ENCODE peak calls at places on chromosome 7, in four cellular contexts. S is K562, V is H1, D is GM12878. J is an unnamed sample.

GRCh38 chr7:17058568-17058967 is 176.8 kb upstream of the AGR3 start:
- DNase-seq in S (no peak), V (no peak), D (no peak), J (no peak)

GRCh38 chr7:33070277-33070676 is 7.7 kb upstream of the NT5C3A start:
- DNase-seq in S (no peak), V (no peak), D (no peak), J (no peak)

GRCh38 chr7:7705316-7705715 is 13.1 kb downstream of the RPA3 start:
- DNase-seq in S (no peak), V (no peak), D (no peak), J (no peak)

GRCh38 chr7:69967152-69967591 is 368.9 kb downstream of the AUTS2 start:
- DNase-seq in S (no peak), V (no peak), D (no peak), J (peak; percentile 42)

GRCh38 chr7:11727864-11728263 is 104.1 kb downstream of the THSD7A start:
- DNase-seq in S (no peak), V (no peak), D (no peak), J (no peak)

GRCh38 chr7:109844362-109844761 is 1246.6 kb upstream of the LRRN3 start:
- DNase-seq in S (no peak), V (no peak), D (no peak), J (peak; percentile 32)

GRCh38 chr7:91634485-91635177 is 245.9 kb downstream of the MTERF1 start:
- DNase-seq in S (no peak), V (no peak), D (no peak), J (no peak)

GRCh38 chr7:158819571-158820203 is 9.6 kb downstream of the ESYT2 start:
- DNase-seq in S (peak; percentile 78), V (no peak), D (no peak), J (no peak)

GRCh38 chr7:3042861-3043489 is 692 bp downstream of the CARD11 start:
- DNase-seq in S (peak; percentile 59), V (peak; percentile 63), D (no peak), J (no peak)

GRCh38 chr7:93194368-93194767 is 31.9 kb downstream of the HEPACAM2 start:
- DNase-seq in S (no peak), V (no peak), D (no peak), J (no peak)

GRCh38 chr7:127189885-127190284 is 62.9 kb downstream of the GRM8 start:
- DNase-seq in S (no peak), V (no peak), D (no peak), J (peak; percentile 27)

GRCh38 chr7:6650521-6651011 is 13.4 kb downstream of the ZNF316 start:
- DNase-seq in S (no peak), V (no peak), D (no peak), J (peak; percentile 36)

GRCh38 chr7:27908534-27909165 is 168.7 kb downstream of the TAX1BP1 start:
- DNase-seq in S (no peak), V (no peak), D (no peak), J (no peak)

GRCh38 chr7:44530990-44531389 is 10.1 kb downstream of the NPC1L1 start:
- DNase-seq in S (no peak), V (no peak), D (no peak), J (no peak)

GRCh38 chr7:44310221-44310848 is 15.1 kb downstream of the CAMK2B start:
- DNase-seq in S (no peak), V (no peak), D (no peak), J (no peak)

GRCh38 chr7:46515844-46516590 is 594.9 kb upstream of the IGFBP3 start:
- DNase-seq in S (no peak), V (no peak), D (no peak), J (no peak)

GRCh38 chr7:87212478-87212877 is 7.1 kb downstream of the TMEM243 start:
- DNase-seq in S (no peak), V (no peak), D (no peak), J (no peak)

GRCh38 chr7:149006345-149006725 is 22.0 kb downstream of the PDIA4 start:
- DNase-seq in S (no peak), V (no peak), D (no peak), J (no peak)

GRCh38 chr7:64978497-64979203 is 12.2 kb downstream of the ZNF117 start:
- DNase-seq in S (no peak), V (no peak), D (no peak), J (no peak)

GRCh38 chr7:50792342-50793114 is 9.8 kb upstream of the GRB10 start:
- DNase-seq in S (peak; percentile 81), V (no peak), D (no peak), J (peak; percentile 58)

GRCh38 chr7:36775061-36775631 is 50.9 kb upstream of the AOAH start:
- DNase-seq in S (no peak), V (no peak), D (no peak), J (no peak)

GRCh38 chr7:107581387-107582013 is 1.5 kb downstream of the BCAP29 start:
- DNase-seq in S (peak; percentile 26), V (no peak), D (no peak), J (no peak)

GRCh38 chr7:18626717-18627116 is 131.2 kb downstream of the HDAC9 start:
- DNase-seq in S (no peak), V (no peak), D (no peak), J (no peak)

GRCh38 chr7:104156842-104157277 is 51.0 kb downstream of the ORC5 start:
- DNase-seq in S (peak; percentile 58), V (no peak), D (no peak), J (peak; percentile 24)

GRCh38 chr7:74233655-74234280 is 20.4 kb downstream of the RFC2 start:
- DNase-seq in S (peak; percentile 50), V (no peak), D (no peak), J (no peak)

GRCh38 chr7:26918241-26918640 is 53.9 kb upstream of the SKAP2 start:
- DNase-seq in S (no peak), V (no peak), D (no peak), J (no peak)

GRCh38 chr7:24948739-24949138 is 31.2 kb downstream of the OSBPL3 start:
- DNase-seq in S (no peak), V (no peak), D (no peak), J (no peak)

GRCh38 chr7:10874666-10875065 is 99.0 kb upstream of the PHF14 start:
- DNase-seq in S (no peak), V (no peak), D (no peak), J (no peak)

GRCh38 chr7:28661826-28662225 is 249.5 kb downstream of the CREB5 start:
- DNase-seq in S (no peak), V (no peak), D (no peak), J (no peak)

GRCh38 chr7:72405389-72405788 is 6.7 kb downstream of the CALN1 start:
- DNase-seq in S (peak; percentile 52), V (no peak), D (no peak), J (no peak)

GRCh38 chr7:151122794-151123484 is 36.7 kb downstream of the AGAP3 start:
- DNase-seq in S (no peak), V (no peak), D (no peak), J (no peak)

DNA sequence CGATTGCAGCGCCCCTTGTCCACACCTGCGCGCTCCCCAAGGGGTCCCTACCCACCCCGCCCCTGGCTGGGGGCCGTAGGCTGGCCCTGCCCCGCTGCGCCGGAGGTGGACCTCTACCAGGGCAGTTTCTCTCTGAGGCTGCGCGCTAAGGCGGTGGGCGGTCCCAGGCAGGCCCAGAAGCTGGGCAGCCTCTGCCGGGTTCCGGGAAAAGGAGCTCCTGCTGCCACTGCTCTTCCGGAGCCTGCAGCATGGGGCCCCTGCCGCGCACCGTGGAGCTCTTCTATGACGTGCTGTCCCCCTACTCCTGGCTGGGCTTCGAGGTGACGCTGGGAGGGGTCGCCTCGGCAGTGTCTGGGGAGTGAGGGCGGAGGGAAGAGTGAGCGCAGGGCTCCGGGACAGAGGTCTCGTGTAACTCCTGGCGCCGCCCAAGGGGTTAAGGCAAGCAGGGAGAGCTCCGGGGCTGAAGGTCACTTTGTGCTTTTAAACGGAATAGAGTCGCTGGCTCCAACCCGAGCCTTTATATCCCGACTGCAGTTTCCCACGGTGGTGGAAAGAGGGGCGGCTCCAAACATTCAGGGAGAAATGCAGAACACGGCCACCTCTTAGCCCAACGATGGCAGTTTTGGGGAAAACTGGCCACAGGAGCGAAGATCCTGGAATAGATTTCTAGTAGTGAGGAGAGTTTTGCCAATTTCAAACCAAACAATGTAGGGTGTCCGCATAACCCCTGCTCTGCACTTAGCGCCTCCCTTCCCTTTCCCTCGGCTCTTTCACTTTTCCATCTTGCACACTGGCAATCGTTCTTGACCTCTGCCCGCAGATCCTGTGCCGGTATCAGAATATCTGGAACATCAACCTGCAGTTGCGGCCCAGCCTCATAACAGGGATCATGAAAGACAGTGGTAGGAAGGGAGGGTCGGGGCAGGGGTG is at the start of gene GSTK1:
- DNase-seq in S (peak; percentile 95), V (peak; percentile 87), D (peak; percentile 21), J (peak; percentile 94)
- TF ChIP-seq RFX5 in S (no peak), V (no peak), D (no peak), J (no peak)

DNA sequence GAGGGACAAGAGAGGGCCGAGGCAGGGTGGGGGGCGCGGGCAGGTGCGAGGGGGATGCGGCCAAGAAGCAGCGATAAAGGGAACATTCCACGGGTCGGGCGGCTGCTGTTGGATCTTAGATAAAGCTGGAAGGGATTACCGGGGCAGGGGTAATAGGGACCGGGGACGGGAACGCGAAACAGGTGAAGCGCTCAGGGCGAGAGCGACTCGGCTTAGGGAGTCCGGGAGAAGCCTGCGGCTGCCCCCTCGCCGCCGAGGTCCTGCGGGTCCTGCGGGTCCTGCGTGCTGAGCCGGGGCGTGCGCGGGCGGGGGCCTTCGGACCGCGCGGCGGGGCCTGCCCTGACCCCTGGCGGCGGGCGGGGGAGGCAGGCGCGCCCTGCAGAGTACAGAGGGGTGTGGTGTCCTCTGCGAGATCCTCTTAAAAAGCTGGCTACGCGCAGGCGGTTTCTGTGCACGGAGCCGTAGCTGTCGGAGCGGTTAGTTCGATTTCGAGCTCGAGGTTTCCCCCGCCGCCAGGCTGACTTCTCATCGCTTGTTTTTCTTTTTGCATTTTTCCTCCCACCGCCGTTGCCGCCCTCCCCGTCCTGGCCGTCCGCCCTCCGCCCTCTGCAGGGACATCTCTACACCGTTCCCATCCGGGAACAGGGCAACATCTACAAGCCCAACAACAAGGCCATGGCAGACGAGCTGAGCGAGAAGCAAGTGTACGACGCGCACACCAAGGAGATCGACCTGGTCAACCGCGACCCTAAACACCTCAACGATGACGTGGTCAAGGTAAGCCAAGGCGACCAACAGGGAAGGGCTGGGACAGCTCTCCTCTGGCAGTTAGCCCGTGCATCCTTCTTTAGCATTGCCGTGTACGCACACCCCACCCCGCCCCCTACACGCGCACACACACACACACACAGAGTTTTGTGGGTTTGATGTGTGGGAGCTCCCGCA is 1.3 kb downstream of the CAV1 start:
- DNase-seq in S (peak; percentile 88), V (peak; percentile 85), D (no peak), J (peak; percentile 90)
- TF ChIP-seq NRF1 in S (peak; percentile 74), V (no peak), D (no peak), J (peak; percentile 46)

GRCh38 chr7:98254516-98254915 is 2.5 kb upstream of the TECPR1 start:
- DNase-seq in S (no peak), V (no peak), D (no peak), J (no peak)
- TF ChIP-seq RFX5 in S (no peak), V (no peak), D (no peak), J (no peak)

DNA sequence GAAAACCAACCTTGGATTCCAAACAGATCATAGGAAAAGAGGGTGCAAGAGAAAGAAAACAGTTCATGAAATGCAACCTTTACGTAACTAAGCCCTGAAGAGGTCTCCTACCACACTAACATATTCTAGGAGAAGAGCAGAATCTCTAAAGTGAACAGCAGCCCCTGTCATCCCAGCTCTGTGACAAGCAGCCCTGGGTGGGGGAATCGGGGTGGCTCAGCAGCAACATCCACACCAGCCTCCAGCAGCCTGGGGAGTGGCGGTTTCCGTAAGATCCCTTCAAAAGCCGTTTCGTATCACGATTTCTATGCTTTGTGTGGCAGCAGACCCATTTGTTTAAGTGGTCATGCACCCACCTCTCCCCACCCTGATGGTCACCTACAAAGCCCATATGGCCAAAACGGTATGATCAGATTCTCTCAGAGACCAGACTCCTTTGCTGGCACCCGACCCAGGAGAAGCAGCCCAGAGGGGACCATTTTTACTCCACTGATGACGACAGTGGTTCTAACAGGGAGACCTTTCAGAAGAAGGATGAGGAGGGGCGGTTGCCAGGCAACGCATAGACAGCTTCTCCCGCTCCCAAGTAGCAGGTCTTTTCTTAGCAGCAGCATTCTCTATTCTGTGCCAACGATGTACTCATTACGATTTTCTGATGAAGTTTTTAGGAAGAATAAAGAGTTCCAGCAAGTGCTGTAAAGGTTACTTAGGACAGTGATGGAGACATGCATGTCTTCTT is 300.6 kb downstream of the DNAJB6 start:
- DNase-seq in S (no peak), V (no peak), D (no peak), J (no peak)
- TF ChIP-seq NRF1 in S (no peak), V (no peak), D (no peak), J (no peak)

J was measured in SK-N-SH.